ENCODE peak calls at places on chromosomes 6 and 20, in seven cellular contexts. J, N, O, B, D, V and R are unnamed samples.

GRCh38 chr6:98579089-98579488 is 255.3 kb upstream of the POU3F2 start:
- DNase-seq in O (no peak), J (no peak), N (no peak), B (no peak), V (no peak), D (no peak), R (no peak)

GRCh38 chr6:117373211-117373813 is 52.4 kb downstream of the ROS1 start:
- DNase-seq in V (no peak), O (no peak), D (no peak), N (no peak), J (no peak), B (no peak), R (no peak)

GRCh38 chr6:21426841-21427490 is 166.6 kb upstream of the SOX4 start:
- DNase-seq in D (no peak), O (no peak), B (no peak), J (peak), N (no peak), V (no peak), R (no peak)

GRCh38 chr6:95866732-95867131 is 149.0 kb upstream of the FUT9 start:
- DNase-seq in O (no peak), N (peak), D (peak), V (peak), J (peak), B (no peak), R (no peak)

GRCh38 chr6:85612690-85613474 is 19.2 kb upstream of the SNX14 start:
- DNase-seq in B (no peak), D (no peak), O (no peak), J (peak), N (no peak), V (no peak), R (no peak)

GRCh38 chr20:63536997-63537524 is at the start of gene PTK6:
- DNase-seq in B (peak), V (no peak), J (peak), N (no peak), O (no peak), D (no peak), R (peak)

GRCh38 chr20:35329435-35330139 is 37.4 kb upstream of the FAM83C start:
- DNase-seq in O (no peak), J (peak), D (no peak), B (no peak), V (peak), N (no peak), R (no peak)

GRCh38 chr20:19928379-19929360 is 88.5 kb upstream of the NAA20 start:
- DNase-seq in V (peak), B (peak), O (no peak), D (no peak), N (no peak), J (no peak), R (no peak)

GRCh38 chr6:11714116-11714797 is 64.3 kb downstream of the ADTRP start:
- DNase-seq in O (no peak), N (no peak), D (no peak), V (no peak), J (no peak), B (no peak), R (no peak)

GRCh38 chr6:53313784-53314382 is 34.9 kb downstream of the ELOVL5 start:
- DNase-seq in O (peak), N (peak), B (no peak), D (no peak), J (no peak), V (no peak), R (no peak)
- TF ChIP-seq POLR2A in O (no peak), N (no peak), B (no peak), D (no peak), J (no peak), V (no peak), R (no peak)

GRCh38 chr6:16305246-16305725 is 66.9 kb downstream of the GMPR start:
- DNase-seq in N (no peak), B (no peak), D (no peak), J (no peak), O (no peak), V (no peak), R (no peak)
- TF ChIP-seq POLR2A in N (no peak), B (no peak), D (no peak), J (no peak), O (no peak), V (no peak), R (no peak)

DNA sequence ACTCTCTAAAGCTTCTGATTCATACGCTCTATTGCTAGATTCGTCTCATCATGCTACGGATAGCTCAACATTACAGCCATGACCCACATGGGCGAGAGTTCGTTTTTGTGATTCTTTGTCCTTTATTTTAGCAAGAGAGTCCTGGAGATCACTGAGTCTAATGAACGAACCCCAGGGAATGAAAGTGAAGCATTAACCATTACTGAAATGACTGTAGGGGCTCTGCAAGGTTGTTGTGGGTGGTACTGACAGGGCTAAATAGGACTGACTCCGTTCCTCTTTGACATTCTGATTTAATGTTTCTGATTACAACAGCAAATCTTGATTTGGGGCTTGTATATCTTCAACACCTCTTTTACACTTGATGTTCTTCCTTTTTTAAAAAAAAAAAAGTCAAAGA is 13.7 kb upstream of the RTF2 start:
- DNase-seq in D (no peak), N (no peak), O (no peak), B (no peak), J (no peak), V (no peak), R (no peak)
- TF ChIP-seq POLR2A in D (no peak), N (no peak), O (no peak), B (no peak), J (no peak), V (no peak), R (no peak)

GRCh38 chr6:6709106-6709505 is 120.6 kb downstream of the LY86 start:
- DNase-seq in V (no peak), N (no peak), O (no peak), B (no peak), J (no peak), D (no peak), R (no peak)
- TF ChIP-seq POLR2A in V (no peak), N (no peak), O (no peak), B (no peak), J (no peak), D (no peak), R (no peak)

GRCh38 chr20:36574278-36575065 is 1.1 kb downstream of the TGIF2 start:
- DNase-seq in V (peak), N (peak), D (no peak), O (peak), B (peak), J (peak), R (peak)
- TF ChIP-seq POLR2A in V (peak), N (no peak), D (no peak), O (no peak), B (no peak), J (no peak), R (no peak)

DNA sequence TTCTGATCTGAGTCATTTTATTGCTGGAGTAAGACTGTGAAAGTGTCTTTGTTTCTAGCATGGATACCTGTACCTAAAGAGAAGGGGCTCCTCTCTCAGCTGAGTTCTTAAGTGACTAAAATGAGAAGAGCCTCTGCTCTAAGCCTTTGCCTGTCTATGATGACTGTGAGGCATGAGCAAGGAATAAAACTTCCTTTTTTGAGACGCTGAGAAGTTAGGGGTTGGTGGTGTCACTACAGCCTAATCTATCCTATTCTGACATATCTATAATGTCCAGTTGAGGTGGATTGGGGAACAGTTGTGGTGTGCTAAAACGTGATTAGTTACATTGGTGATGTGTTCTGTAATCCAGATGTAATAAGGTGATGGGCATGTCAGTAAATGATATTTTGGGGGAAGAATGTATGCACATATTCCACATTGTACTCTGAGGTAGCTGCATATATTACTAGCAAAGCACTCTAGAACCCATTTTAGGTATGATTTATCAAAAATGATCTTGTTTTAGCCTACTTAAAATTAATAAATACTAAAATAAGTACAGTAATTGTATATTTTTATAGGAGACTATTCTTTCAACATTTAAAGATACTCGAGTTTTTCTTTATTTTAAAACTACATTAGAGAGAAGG is 18.1 kb downstream of the ADGRB3 start:
- DNase-seq in N (no peak), J (no peak), D (no peak), O (no peak), B (no peak), V (no peak), R (no peak)
- TF ChIP-seq POLR2A in N (no peak), J (no peak), D (no peak), O (no peak), B (no peak), V (no peak), R (no peak)

DNA sequence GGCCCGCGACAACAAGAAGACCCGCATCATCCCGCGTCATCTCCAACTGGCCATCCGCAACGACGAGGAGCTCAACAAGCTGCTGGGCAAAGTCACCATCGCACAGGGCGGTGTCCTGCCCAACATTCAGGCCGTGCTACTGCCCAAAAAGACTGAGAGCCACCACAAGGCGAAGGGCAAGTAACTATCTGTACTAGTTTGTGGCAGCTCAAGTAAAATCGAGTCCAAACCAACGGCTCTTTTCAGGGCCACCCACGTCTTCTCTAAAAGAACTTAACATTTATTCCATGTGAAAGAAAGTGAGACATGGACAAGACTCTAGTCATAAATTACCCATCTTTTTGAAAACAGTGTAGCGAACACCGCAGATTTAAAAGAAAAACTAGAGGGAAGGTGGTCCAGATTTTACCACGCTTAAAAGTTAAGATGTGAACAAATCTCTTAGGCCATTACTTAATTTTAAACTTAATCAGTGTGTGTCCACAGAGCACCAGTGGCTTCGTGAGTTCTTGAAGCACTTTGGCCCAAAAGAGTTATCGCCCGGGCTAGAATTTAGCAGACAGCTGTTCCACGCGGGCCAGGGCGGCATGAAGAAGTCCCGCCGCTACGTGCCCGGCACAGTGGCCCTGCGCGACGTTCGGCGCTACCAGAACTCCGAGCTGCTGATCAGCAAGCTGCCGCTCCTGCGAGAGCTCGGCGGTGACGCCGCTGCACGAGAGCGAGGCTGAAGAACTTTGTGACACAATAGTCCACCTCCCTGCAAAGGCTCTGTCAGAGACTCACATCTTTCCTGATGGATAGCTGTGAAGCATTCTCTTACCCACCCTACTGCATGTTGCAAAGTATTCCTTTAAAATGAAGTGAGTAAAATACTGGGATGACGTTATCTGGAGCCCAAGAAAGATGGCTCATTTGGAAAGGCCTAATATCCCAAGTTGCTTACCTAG is 113.9 kb upstream of the PRSS16 start:
- DNase-seq in V (peak), D (peak), B (peak), O (peak), N (peak), J (peak), R (peak)
- TF ChIP-seq POLR2A in V (peak), D (peak), B (no peak), O (peak), N (no peak), J (peak), R (peak)

GRCh38 chr20:13638162-13638495 is 603 bp downstream of the TASP1 start:
- DNase-seq in D (no peak), V (no peak), N (no peak), J (peak), O (no peak), B (no peak), R (no peak)

GRCh38 chr20:13644010-13644409 is 5.3 kb upstream of the TASP1 start:
- DNase-seq in D (no peak), O (no peak), J (peak), B (no peak), N (no peak), V (no peak), R (no peak)

GRCh38 chr20:13638496-13639477 is at the start of gene TASP1:
- DNase-seq in J (peak), N (peak), V (peak), B (peak), O (peak), D (peak), R (peak)
- TF ChIP-seq POLR2A in J (peak), N (no peak), V (peak), B (peak), O (peak), D (peak), R (no peak)

GRCh38 chr6:53066874-53067273 is 1.7 kb downstream of the FBXO9 start:
- DNase-seq in J (no peak), V (no peak), O (no peak), D (no peak), N (no peak), B (no peak), R (no peak)

GRCh38 chr6:53067307-53067706 is 2.1 kb downstream of the FBXO9 start:
- DNase-seq in J (no peak), B (no peak), N (no peak), D (no peak), O (no peak), V (no peak), R (no peak)

GRCh38 chr6:53066059-53066406 is 829 bp downstream of the FBXO9 start:
- DNase-seq in B (no peak), J (peak), D (no peak), V (peak), O (peak), N (peak), R (peak)

GRCh38 chr6:53064726-53065265 is 408 bp upstream of the FBXO9 start:
- DNase-seq in B (peak), J (peak), O (peak), V (peak), N (peak), D (peak), R (peak)

GRCh38 chr6:53065266-53066058 is at the start of gene FBXO9:
- DNase-seq in D (no peak), N (peak), V (peak), O (peak), J (peak), B (peak), R (peak)
- TF ChIP-seq POLR2A in D (no peak), N (peak), V (peak), O (peak), J (peak), B (no peak), R (no peak)